ENCODE peak calls at places on chromosomes 6 and 20, in eight cellular contexts. G is thyroid gland; Z is brain microvascular endothelial cell; P is left ventricle myocardium inferior; M is ovary; C is heart right ventricle; Y is body of pancreas; J is CD8-positive, alpha-beta T cell. F is an unnamed sample. For H3K27me3, the result is how much of the 10 kb centered on the place peaks cover.

GRCh38 chr6:84521419-84522001 is 242.9 kb downstream of the TBX18 start:
- DNase-seq in G (no peak), C (no peak), P (no peak), Z (no peak), J (no peak), Y (no peak), M (no peak), F (no peak)

GRCh38 chr6:68636710-68637470 is 1.8 kb downstream of the ADGRB3 start:
- DNase-seq in C (no peak), J (no peak), M (no peak), P (no peak), G (no peak), Y (no peak), Z (no peak), F (no peak)

GRCh38 chr6:3164388-3164787 is 7.0 kb upstream of the TUBB2A start:
- DNase-seq in C (no peak), J (no peak), Y (no peak), M (no peak), P (no peak), G (no peak), Z (no peak), F (no peak)

GRCh38 chr6:107578642-107579332 is 88.9 kb downstream of the SOBP start:
- DNase-seq in Y (no peak), M (no peak), C (no peak), P (no peak), G (no peak), Z (no peak), J (no peak), F (no peak)

GRCh38 chr6:36666726-36667591 is 11.6 kb upstream of the CDKN1A start:
- DNase-seq in M (peak), G (peak), P (peak), Z (peak), Y (peak), J (no peak), C (peak), F (peak)

GRCh38 chr6:41373367-41373918 is 38.0 kb downstream of the NCR2 start:
- DNase-seq in Z (no peak), Y (no peak), M (no peak), G (no peak), C (no peak), J (no peak), P (no peak), F (no peak)

GRCh38 chr6:158911746-158912158 is 88.2 kb downstream of the RSPH3 start:
- DNase-seq in C (no peak), Y (no peak), P (no peak), M (no peak), J (peak), G (peak), Z (no peak), F (no peak)

GRCh38 chr6:40526036-40526435 is 61.1 kb downstream of the LRFN2 start:
- DNase-seq in P (no peak), J (no peak), Z (no peak), M (no peak), Y (no peak), G (no peak), C (no peak), F (no peak)

GRCh38 chr6:5085638-5086293 is 625 bp downstream of the PPP1R3G start:
- DNase-seq in G (peak), C (no peak), Z (no peak), M (peak), J (no peak), P (peak), Y (no peak), F (peak)

GRCh38 chr6:5087389-5087788 is 2.2 kb downstream of the PPP1R3G start:
- DNase-seq in C (peak), G (no peak), Y (no peak), J (no peak), M (no peak), P (peak), Z (no peak), F (peak)

GRCh38 chr6:5084787-5085637 is at the start of gene PPP1R3G:
- DNase-seq in G (peak), J (no peak), P (peak), C (peak), Y (peak), Z (peak), M (peak), F (peak)

GRCh38 chr6:5084192-5084786 is 852 bp upstream of the PPP1R3G start:
- DNase-seq in J (no peak), C (no peak), G (peak), Z (no peak), Y (no peak), M (peak), P (peak), F (peak)

GRCh38 chr6:5086294-5086890 is 1.3 kb downstream of the PPP1R3G start:
- DNase-seq in J (no peak), G (peak), Y (no peak), Z (no peak), P (no peak), M (no peak), C (no peak), F (no peak)
- H3K27me3 ChIP-seq in J (under half), G (under half), Y (under half), Z (under half), P (under half), M (under half), C (under half), F (under half)

GRCh38 chr6:20879526-20879925 is 345.3 kb downstream of the CDKAL1 start:
- DNase-seq in J (no peak), C (no peak), Z (no peak), M (no peak), G (no peak), P (no peak), Y (no peak), F (no peak)

GRCh38 chr6:20879121-20879520 is 344.9 kb downstream of the CDKAL1 start:
- DNase-seq in Z (no peak), C (no peak), G (no peak), Y (no peak), P (no peak), J (no peak), M (no peak), F (no peak)

GRCh38 chr6:20881365-20881764 is 347.1 kb downstream of the CDKAL1 start:
- DNase-seq in M (no peak), J (no peak), Y (no peak), G (no peak), C (no peak), Z (no peak), P (no peak), F (no peak)

GRCh38 chr6:20885076-20885475 is 350.8 kb downstream of the CDKAL1 start:
- DNase-seq in G (no peak), Y (no peak), C (no peak), Z (no peak), J (no peak), P (no peak), M (no peak), F (no peak)

GRCh38 chr6:20882014-20882413 is 347.8 kb downstream of the CDKAL1 start:
- DNase-seq in Z (no peak), C (no peak), M (no peak), G (no peak), Y (no peak), P (no peak), J (no peak), F (no peak)
- H3K27ac ChIP-seq in Z (no peak), C (no peak), M (no peak), G (no peak), Y (no peak), P (no peak), J (no peak), F (no peak)

DNA sequence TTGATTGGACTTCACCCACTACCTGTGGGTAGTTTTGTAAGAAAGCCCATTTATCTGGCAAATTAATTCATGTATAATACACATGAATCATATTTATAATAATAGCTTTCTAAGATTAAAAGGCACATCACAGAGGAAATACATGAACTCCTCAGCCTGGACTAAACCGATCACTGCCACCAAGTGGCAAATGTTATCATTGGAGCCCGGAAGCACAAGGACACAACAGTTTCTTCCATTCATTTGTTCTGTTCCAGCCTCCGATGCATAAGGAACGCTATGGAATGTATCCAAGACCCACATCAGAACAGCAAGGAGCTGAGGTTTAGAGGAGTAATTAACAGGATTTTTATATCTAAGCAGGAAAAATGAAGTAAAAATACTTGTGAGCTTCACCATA is 13.9 kb upstream of the IPCEF1 start:
- DNase-seq in G (peak), Y (no peak), M (no peak), J (no peak), P (no peak), Z (peak), C (peak), F (no peak)
- TF ChIP-seq CTCF in G (peak), Y (peak), M (no peak), J (peak), P (peak), Z (peak), C (no peak), F (peak)

GRCh38 chr20:2327620-2328555 is 32.1 kb downstream of the TGM3 start:
- DNase-seq in Z (no peak), G (no peak), P (no peak), J (no peak), M (no peak), C (no peak), Y (no peak), F (no peak)
- H3K27me3 ChIP-seq in Z (under half), G (under half), P (half or more), J (under half), M (under half), C (under half), Y (under half), F (under half)

DNA sequence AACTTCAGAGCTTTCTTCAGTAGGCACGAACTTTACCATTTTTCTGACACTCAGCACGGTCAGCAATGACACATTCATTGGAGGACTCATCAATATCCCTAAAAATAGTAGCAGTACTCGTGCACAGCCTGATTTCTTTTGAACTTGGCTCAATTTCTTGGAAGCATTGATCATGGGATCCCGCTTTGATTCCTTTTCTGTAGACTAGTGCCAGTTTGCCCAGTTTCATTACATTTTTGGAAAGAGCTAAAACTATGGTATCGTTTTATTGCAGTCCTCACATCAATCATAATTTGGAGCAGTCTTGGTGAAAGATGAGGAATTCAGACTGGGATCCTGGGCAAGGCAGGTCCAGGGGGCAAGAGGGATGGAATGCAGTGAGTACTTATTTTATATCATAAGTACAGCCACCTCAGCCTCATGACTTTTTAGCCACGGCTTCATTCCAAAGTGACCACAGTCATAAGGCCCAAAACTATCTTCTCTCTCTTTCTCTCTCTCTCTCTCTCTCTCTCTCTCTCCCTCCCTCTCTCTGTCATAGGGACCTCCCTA is 170.9 kb upstream of the AKAP12 start:
- DNase-seq in G (no peak), J (no peak), Y (no peak), P (no peak), Z (peak), C (no peak), M (no peak), F (no peak)
- H3K27ac ChIP-seq in G (peak), J (no peak), Y (peak), P (peak), Z (peak), C (peak), M (peak), F (peak)

DNA sequence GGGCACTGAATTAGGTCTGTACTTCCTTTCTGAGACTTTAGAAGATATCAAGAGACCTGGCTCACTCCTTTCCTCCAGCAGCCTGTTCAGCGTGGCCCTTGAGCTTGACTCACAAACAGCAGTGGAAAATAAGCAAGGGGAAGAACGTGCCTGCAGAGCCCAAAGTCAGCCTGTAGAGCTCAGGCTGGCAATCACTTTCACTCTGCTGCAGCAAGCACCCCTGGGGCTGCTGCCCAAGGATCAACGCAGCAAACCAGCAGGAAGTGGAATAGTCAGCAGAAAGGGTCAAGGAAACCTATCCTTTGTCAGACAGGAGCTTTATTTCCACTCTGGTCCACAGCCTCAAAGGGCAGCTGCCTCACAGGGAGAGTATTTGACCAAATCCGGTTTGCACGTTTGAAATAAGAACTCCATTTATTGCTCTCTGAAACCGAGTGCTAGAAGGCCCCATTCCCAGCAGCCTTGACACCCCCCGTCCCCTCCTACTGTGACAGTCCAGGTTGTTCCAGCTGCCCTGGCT is 77.4 kb downstream of the PRDM1 start:
- DNase-seq in G (no peak), C (no peak), P (no peak), Z (peak), M (no peak), J (peak), Y (peak), F (peak)
- TF ChIP-seq CTCF in G (no peak), C (no peak), P (no peak), Z (peak), M (no peak), J (no peak), Y (no peak), F (no peak)